ENCODE peak calls at places on chromosomes 4 and X, in four cellular contexts. T, W, A and L are unnamed samples.

GRCh38 chrX:68938244-68939004 is 109.6 kb downstream of the EFNB1 start:
- DNase-seq in W (no peak), T (no peak), A (no peak), L (no peak)

GRCh38 chrX:154731203-154731602 is 19.7 kb downstream of the GAB3 start:
- DNase-seq in T (no peak), A (no peak), W (no peak), L (no peak)

GRCh38 chr4:27684501-27685077 is 823.9 kb downstream of the STIM2 start:
- DNase-seq in W (peak), A (peak), T (no peak), L (peak)

GRCh38 chrX:40402771-40403533 is 177.8 kb upstream of the ATP6AP2 start:
- DNase-seq in T (no peak), W (peak), A (no peak), L (no peak)

GRCh38 chr4:186650401-186651180 is 73.1 kb downstream of the FAT1 start:
- DNase-seq in T (no peak), A (no peak), W (no peak), L (no peak)

GRCh38 chr4:87031946-87032345 is 97.1 kb downstream of the AFF1 start:
- DNase-seq in A (no peak), W (no peak), T (no peak), L (no peak)

GRCh38 chr4:103996059-103996458 is 276.3 kb upstream of the TACR3 start:
- DNase-seq in W (no peak), A (no peak), T (no peak), L (no peak)

GRCh38 chr4:102759835-102760644 is 728 bp downstream of the MANBA start:
- DNase-seq in W (peak), T (peak), A (no peak), L (no peak)

GRCh38 chr4:151584101-151584500 is 175.1 kb downstream of the FHIP1A start:
- DNase-seq in W (no peak), T (no peak), A (no peak), L (no peak)

GRCh38 chr4:109729563-109730293 is at the start of gene PLA2G12A:
- DNase-seq in T (peak), A (peak), W (peak), L (peak)

GRCh38 chr4:175705407-175705806 is 106.7 kb downstream of the GPM6A start:
- DNase-seq in A (peak), W (no peak), T (no peak), L (peak)

GRCh38 chr4:99209671-99210070 is 9.4 kb downstream of the ADH6 start:
- DNase-seq in W (no peak), A (no peak), T (no peak), L (no peak)

GRCh38 chr4:152806492-152807125 is 26.9 kb downstream of the ARFIP1 start:
- DNase-seq in T (no peak), W (no peak), A (no peak), L (no peak)

GRCh38 chrX:154485150-154486051 is 1.0 kb downstream of the UBL4A start:
- DNase-seq in T (no peak), W (peak), A (no peak), L (no peak)

GRCh38 chr4:152946460-152946859 is 10.3 kb downstream of the FHDC1 start:
- DNase-seq in W (no peak), A (no peak), T (no peak), L (no peak)

GRCh38 chrX:11109968-11110367 is 1.2 kb upstream of the HCCS start:
- DNase-seq in W (no peak), T (no peak), A (no peak), L (no peak)

GRCh38 chrX:150935466-150935865 is 37.0 kb upstream of the CD99L2 start:
- DNase-seq in W (no peak), T (no peak), A (no peak), L (no peak)

GRCh38 chr4:180028682-180029081 is 2214.5 kb upstream of the TENM3 start:
- DNase-seq in W (no peak), T (peak), A (peak), L (peak)

GRCh38 chrX:13651150-13651549 is 1.8 kb upstream of the TCEANC start:
- DNase-seq in T (no peak), W (no peak), A (no peak), L (no peak)

GRCh38 chrX:13650318-13650717 is 2.6 kb upstream of the TCEANC start:
- DNase-seq in W (no peak), A (no peak), T (no peak), L (no peak)

GRCh38 chrX:13647709-13648212 is 5.2 kb upstream of the TCEANC start:
- DNase-seq in T (no peak), W (peak), A (no peak), L (no peak)

GRCh38 chrX:13652256-13653021 is 502 bp upstream of the TCEANC start:
- DNase-seq in T (no peak), W (peak), A (no peak), L (peak)

DNA sequence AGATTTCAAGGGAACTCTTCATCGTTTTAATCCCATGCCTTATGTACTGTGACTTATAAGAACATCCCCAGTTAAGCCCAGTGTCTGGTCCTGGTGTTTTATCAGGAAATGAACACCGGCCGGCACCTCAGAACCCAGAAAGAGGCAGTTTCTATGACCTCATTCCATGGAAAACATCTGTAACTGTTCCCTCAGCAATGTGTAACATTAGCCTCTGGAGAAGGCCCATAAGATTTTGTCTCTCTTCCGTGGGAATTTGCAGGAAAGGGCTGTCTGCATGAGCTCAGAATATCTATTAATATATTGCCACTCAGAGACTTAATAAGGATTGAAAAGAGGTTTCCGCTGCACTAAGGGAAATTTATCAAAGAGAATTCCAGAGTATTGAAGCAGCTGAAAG is 3.1 kb upstream of the TCEANC start:
- DNase-seq in T (no peak), W (no peak), A (no peak), L (no peak)
- TF ChIP-seq MAX in T (no peak), W (no peak), A (no peak), L (no peak)

GRCh38 chr4:139736661-139737060 is 71.0 kb downstream of the MGST2 start:
- DNase-seq in T (no peak), A (no peak), W (no peak), L (no peak)

GRCh38 chr4:139735381-139736256 is 70.0 kb downstream of the MGST2 start:
- DNase-seq in A (peak), T (no peak), W (no peak), L (peak)

GRCh38 chr4:139734875-139735380 is 69.3 kb downstream of the MGST2 start:
- DNase-seq in W (no peak), T (no peak), A (peak), L (peak)

GRCh38 chr4:139734201-139734874 is 68.7 kb downstream of the MGST2 start:
- DNase-seq in A (no peak), T (no peak), W (no peak), L (no peak)

GRCh38 chr4:139736257-139736626 is 70.6 kb downstream of the MGST2 start:
- DNase-seq in A (no peak), T (no peak), W (no peak), L (no peak)
- TF ChIP-seq USF1 in A (no peak), T (no peak), W (no peak), L (no peak)

DNA sequence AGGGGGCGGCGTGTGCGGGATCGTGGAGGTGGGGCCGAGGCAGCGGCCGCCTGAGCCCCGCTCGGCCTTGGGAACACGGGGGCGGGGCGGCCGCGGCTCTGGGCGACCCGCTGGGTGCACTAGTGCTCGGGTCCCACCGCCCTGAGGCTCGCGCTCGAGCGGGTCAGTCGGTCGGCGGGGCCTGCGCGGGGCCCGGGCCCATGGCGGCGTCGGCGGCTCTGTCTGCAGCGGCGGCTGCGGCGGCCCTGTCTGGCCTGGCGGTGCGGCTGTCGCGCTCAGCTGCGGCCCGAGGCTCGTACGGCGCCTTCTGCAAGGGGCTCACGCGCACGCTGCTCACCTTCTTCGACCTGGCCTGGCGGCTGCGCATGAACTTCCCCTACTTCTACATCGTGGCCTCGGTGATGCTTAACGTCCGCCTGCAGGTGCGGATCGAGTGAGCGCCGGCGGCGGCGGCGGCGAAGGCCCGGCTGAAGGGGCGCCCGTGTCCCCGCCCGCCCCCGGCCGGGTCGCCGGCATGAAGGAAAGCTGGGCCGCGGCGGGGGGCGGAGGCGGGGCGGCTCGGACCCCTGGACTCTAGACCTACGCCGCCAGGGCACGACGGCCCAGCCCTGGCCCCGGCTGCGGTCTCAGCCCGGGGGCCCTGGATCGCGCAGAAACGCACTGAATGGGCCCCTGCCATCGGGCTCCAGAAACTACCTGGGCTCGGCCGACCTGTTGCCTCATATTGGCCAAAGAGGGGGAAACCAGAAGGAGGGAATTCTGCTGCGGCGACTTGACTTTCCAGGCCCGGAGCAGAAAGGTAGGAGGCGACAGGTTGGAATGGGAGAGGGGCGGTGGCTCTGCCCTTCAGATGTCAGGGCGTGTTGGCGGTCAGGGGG is at the start of gene SMIM10L2A:
- DNase-seq in W (no peak), T (no peak), A (peak), L (peak)
- TF ChIP-seq MAX in W (no peak), T (no peak), A (no peak), L (no peak)

GRCh38 chrX:427812-428725 is 41.4 kb upstream of the PPP2R3B start:
- DNase-seq in W (no peak), A (peak), T (no peak), L (peak)
- TF ChIP-seq USF1 in W (no peak), A (no peak), T (no peak), L (no peak)

GRCh38 chr4:95238554-95238953 is 310.2 kb downstream of the UNC5C start:
- DNase-seq in T (no peak), A (no peak), W (no peak), L (no peak)

GRCh38 chr4:95231713-95232112 is 317.1 kb downstream of the UNC5C start:
- DNase-seq in A (no peak), T (no peak), W (peak), L (no peak)

DNA sequence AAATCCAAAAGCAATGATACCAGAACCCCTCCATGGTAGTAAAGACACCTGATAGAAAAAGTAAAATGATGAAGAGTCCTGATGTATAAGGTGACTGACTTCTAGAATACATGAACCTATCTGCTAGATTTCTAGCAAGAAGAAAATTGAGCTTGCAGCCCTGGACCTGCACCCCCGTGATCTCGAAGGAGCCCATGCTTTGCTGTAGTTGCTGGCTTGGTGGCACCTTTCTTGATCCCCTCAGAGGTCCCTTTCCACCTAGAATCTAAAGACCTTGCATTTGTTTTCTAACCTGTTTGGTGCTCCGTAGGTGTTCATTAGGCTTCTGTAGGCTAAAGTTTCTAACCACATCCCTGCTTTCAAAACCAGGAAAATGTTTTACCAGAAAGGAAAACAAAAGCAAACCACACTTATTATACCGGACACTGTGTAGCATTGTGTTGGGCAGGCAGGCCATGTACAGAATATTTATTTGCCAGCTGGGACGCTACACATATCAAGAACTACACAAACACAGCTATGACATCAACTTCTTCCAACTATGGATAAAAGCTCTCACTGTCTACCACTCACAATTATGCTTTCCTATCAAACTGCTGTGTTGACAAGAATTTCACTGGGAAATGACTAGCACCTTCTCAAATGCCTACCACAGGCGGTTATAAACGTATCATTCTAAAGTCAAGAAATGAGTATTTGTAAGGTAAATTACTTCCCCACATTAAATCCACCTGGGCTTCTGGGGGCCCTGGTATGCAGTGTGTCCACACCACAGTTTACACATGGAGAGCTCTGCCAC is 316.2 kb downstream of the UNC5C start:
- DNase-seq in W (no peak), T (no peak), A (no peak), L (no peak)
- TF ChIP-seq MAX in W (no peak), T (no peak), A (no peak), L (no peak)

DNA sequence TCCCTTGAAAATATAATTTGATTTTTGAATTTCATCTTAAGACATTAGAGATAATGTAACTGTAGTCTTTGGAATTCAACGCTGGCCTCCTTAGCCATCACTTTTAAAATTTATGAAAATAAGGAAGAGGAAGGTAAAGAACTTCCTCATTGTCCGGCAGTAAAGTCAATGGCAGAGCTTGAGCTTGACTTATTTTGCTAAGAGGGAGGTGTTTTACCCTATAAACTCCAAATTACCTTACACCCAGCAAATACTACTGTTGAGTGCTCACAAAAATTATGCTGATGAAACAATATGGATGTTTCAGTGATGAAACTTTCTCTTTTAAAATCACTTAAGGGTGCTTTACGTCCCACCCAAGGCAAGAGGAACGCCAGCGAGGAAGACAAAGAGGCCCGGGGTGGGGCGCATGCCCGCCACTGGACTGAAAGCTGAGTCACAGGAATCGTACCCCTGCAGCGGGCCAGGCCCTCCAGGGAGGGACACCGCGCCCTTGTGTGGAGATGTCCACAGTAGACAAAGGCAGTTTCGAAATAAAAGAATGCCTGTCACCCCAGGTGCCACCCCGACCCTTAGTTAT is 603 bp upstream of the TMSB4X start:
- DNase-seq in A (peak), W (peak), T (no peak), L (peak)
- TF ChIP-seq USF1 in A (no peak), W (no peak), T (no peak), L (no peak)

GRCh38 chrX:107537815-107538214 is 88.4 kb downstream of the FRMPD3 start:
- DNase-seq in T (no peak), W (peak), A (peak), L (peak)
- TF ChIP-seq MAX in T (no peak), W (no peak), A (no peak), L (no peak)

DNA sequence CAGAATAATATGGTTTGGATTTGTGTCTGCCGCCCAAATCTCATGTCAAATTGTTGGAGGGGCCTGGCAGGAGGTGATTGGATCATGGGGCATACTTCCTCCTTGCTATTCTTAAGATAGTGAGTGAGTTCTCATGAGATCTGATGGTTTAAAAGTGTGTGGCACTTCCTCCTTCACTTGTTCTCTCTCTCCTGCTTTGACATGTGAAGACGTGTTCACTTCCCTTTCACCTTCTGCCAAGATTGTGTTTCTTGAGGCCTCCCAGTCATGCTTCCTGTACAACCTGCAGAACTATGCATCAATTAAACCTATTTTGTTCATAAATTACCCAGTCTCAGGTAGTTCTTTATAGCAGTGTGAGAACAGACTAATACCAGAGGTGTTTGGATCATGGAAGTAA is 325.7 kb upstream of the GIMD1 start:
- DNase-seq in T (no peak), A (no peak), W (no peak), L (no peak)
- TF ChIP-seq USF1 in T (no peak), A (no peak), W (no peak), L (no peak)

GRCh38 chrX:85051627-85052026 is 48.0 kb downstream of the APOOL start:
- DNase-seq in W (no peak), T (no peak), A (no peak), L (no peak)

GRCh38 chrX:85052207-85052606 is 48.5 kb downstream of the APOOL start:
- DNase-seq in A (no peak), T (no peak), W (no peak), L (no peak)

GRCh38 chrX:85052636-85053343 is 49.1 kb downstream of the APOOL start:
- DNase-seq in A (no peak), W (no peak), T (no peak), L (no peak)
- TF ChIP-seq MAX in A (no peak), W (no peak), T (no peak), L (no peak)

GRCh38 chr4:111755571-111755970 is 389.7 kb upstream of the FAM241A start:
- DNase-seq in T (no peak), W (no peak), A (no peak), L (no peak)

DNA sequence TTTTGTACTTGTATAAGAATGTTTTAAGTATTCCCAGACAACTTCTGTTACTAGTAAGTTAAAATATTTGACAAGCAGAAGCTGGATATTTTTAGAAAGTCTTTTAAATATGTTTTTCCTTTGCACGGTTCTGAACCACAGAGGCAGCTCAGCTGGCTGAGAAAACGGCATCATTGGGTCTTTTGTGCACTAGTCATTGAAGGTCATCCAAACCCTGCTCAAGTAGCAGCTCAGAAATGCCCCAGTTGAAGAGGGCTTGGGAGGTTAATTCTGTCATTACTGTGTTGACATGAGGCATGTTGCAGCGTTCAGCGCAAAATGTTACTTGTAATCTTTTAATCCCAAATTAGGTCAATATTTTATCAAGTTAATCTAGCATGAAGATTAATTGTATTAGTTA is 383.7 kb upstream of the FAM241A start:
- DNase-seq in T (no peak), A (no peak), W (no peak), L (no peak)
- TF ChIP-seq USF1 in T (no peak), A (no peak), W (no peak), L (no peak)